ENCODE peak calls at places on chromosomes 2 and 18, in nine cellular contexts. Q is stimulated activated CD8-positive, alpha-beta memory T cell treated with anti-CD3 and anti-CD28 coated beads, Interleukin-15, amount 100 ng/mL, for 4 hours; D is T-helper 2 cell; M is left ventricle myocardium inferior; F is Ammon's horn; X is hippocampal formation; K is ELR; N is endothelial cell of umbilical vein; U is NCI-H1417. E is an unnamed sample.

GRCh38 chr2:129813404-129813803 is 166.1 kb upstream of the RAB6C start:
- DNase-seq in Q (no peak), D (no peak), M (no peak), F (no peak), X (no peak), K (no peak), N (no peak), U (no peak), E (peak; percentile 16)

GRCh38 chr2:58237741-58238140 is 3.4 kb downstream of the FANCL start:
- DNase-seq in Q (no peak), D (no peak), M (no peak), F (no peak), X (no peak), K (peak; percentile 12), N (no peak), U (no peak), E (no peak)

GRCh38 chr18:39994521-39994920 is 1960.5 kb upstream of the PIK3C3 start:
- DNase-seq in Q (no peak), D (no peak), M (no peak), F (no peak), X (no peak), K (no peak), N (no peak), U (no peak), E (no peak)

GRCh38 chr2:201860541-201861154 is 54.3 kb downstream of the CDK15 start:
- DNase-seq in Q (no peak), D (no peak), M (no peak), F (peak; percentile 91), X (peak; percentile 68), K (peak; percentile 87), N (peak; percentile 81), U (peak; percentile 59), E (peak; percentile 73)

GRCh38 chr2:64975232-64975791 is 13.9 kb upstream of the SLC1A4 start:
- DNase-seq in Q (no peak), D (no peak), M (peak; percentile 74), F (peak; percentile 62), X (no peak), K (peak; percentile 71), N (peak; percentile 27), U (no peak), E (peak; percentile 90)

GRCh38 chr2:25951071-25951547 is 31.2 kb downstream of the KIF3C start:
- DNase-seq in Q (peak; percentile 31), D (peak; percentile 31), M (peak; percentile 71), F (peak; percentile 96), X (peak; percentile 84), K (peak; percentile 80), N (peak; percentile 86), U (peak; percentile 68), E (peak; percentile 70)

GRCh38 chr2:45889053-45889452 is 237.6 kb downstream of the PRKCE start:
- DNase-seq in Q (no peak), D (no peak), M (peak; percentile 38), F (peak; percentile 76), X (peak; percentile 39), K (no peak), N (no peak), U (peak; percentile 75), E (peak; percentile 26)

GRCh38 chr18:37669991-37670534 is 104.5 kb upstream of the CELF4 start:
- DNase-seq in Q (no peak), D (no peak), M (no peak), F (no peak), X (no peak), K (no peak), N (no peak), U (no peak), E (no peak)

GRCh38 chr2:212392048-212392447 is 146.6 kb downstream of the ERBB4 start:
- DNase-seq in Q (no peak), D (no peak), M (no peak), F (no peak), X (no peak), K (peak; percentile 91), N (no peak), U (no peak), E (peak; percentile 49)

GRCh38 chr18:9135081-9135911 is 1.3 kb upstream of the ANKRD12 start:
- DNase-seq in Q (no peak), D (no peak), M (no peak), F (no peak), X (no peak), K (no peak), N (peak; percentile 19), U (no peak), E (no peak)

GRCh38 chr18:12059334-12060181 is 34.1 kb upstream of the ANKRD62 start:
- DNase-seq in Q (no peak), D (no peak), M (no peak), F (no peak), X (no peak), K (no peak), N (no peak), U (no peak), E (no peak)

GRCh38 chr2:9692392-9693137 is 61.8 kb upstream of the YWHAQ start:
- DNase-seq in Q (no peak), D (no peak), M (peak; percentile 33), F (no peak), X (no peak), K (no peak), N (no peak), U (no peak), E (peak; percentile 73)

GRCh38 chr2:1995987-1996386 is 251.7 kb upstream of the PXDN start:
- DNase-seq in Q (no peak), D (no peak), M (no peak), F (peak; percentile 67), X (no peak), K (peak; percentile 1), N (no peak), U (no peak), E (peak; percentile 81)

GRCh38 chr2:230666885-230667712 is 45.5 kb upstream of the CAB39 start:
- DNase-seq in Q (no peak), D (no peak), M (no peak), F (peak; percentile 61), X (no peak), K (peak; percentile 86), N (no peak), U (no peak), E (peak; percentile 44)

GRCh38 chr2:10309286-10309685 is 6.6 kb downstream of the HPCAL1 start:
- DNase-seq in Q (no peak), D (no peak), M (no peak), F (no peak), X (no peak), K (no peak), N (no peak), U (no peak), E (no peak)

GRCh38 chr18:22813648-22814328 is 119.3 kb upstream of the RBBP8 start:
- DNase-seq in Q (no peak), D (no peak), M (no peak), F (peak; percentile 48), X (no peak), K (peak; percentile 58), N (peak; percentile 56), U (peak; percentile 25), E (peak; percentile 20)

GRCh38 chr2:47046271-47046670 is 108.8 kb downstream of the STPG4 start:
- DNase-seq in Q (no peak), D (no peak), M (no peak), F (peak; percentile 96), X (peak; percentile 91), K (no peak), N (no peak), U (peak; percentile 41), E (no peak)

GRCh38 chr2:107025869-107026380 is 140.0 kb upstream of the ST6GAL2 start:
- DNase-seq in Q (no peak), D (no peak), M (no peak), F (no peak), X (no peak), K (peak; percentile 82), N (no peak), U (no peak), E (peak; percentile 92)

GRCh38 chr2:69559696-69560482 is 83.7 kb downstream of the AAK1 start:
- DNase-seq in Q (no peak), D (no peak), M (no peak), F (peak; percentile 69), X (peak; percentile 45), K (peak; percentile 81), N (peak; percentile 69), U (peak; percentile 24), E (peak; percentile 48)

GRCh38 chr2:1230155-1230893 is 182.9 kb upstream of the TPO start:
- DNase-seq in Q (no peak), D (no peak), M (no peak), F (no peak), X (no peak), K (no peak), N (no peak), U (no peak), E (no peak)

GRCh38 chr2:237235383-237236095 is 149.8 kb downstream of the COPS8 start:
- DNase-seq in Q (no peak), D (no peak), M (peak; percentile 66), F (peak; percentile 16), X (no peak), K (peak; percentile 82), N (no peak), U (no peak), E (peak; percentile 81)

GRCh38 chr2:210557721-210558120 is 1.3 kb downstream of the CPS1 start:
- DNase-seq in Q (no peak), D (no peak), M (no peak), F (no peak), X (no peak), K (no peak), N (no peak), U (no peak), E (no peak)

GRCh38 chr2:149885468-149885867 is 297.9 kb upstream of the MMADHC start:
- DNase-seq in Q (no peak), D (no peak), M (no peak), F (peak; percentile 53), X (no peak), K (peak; percentile 12), N (no peak), U (peak; percentile 64), E (peak; percentile 18)

GRCh38 chr2:25089605-25090424 is 47.9 kb downstream of the EFR3B start:
- DNase-seq in Q (no peak), D (no peak), M (no peak), F (no peak), X (no peak), K (no peak), N (no peak), U (no peak), E (no peak)

GRCh38 chr2:119431976-119432881 is 575 bp downstream of the TMEM37 start:
- DNase-seq in Q (no peak), D (no peak), M (no peak), F (peak; percentile 47), X (no peak), K (peak; percentile 17), N (peak; percentile 37), U (no peak), E (peak; percentile 41)

GRCh38 chr18:68267583-68267982 is 447.3 kb downstream of the TMX3 start:
- DNase-seq in Q (no peak), D (no peak), M (no peak), F (no peak), X (no peak), K (peak; percentile 93), N (no peak), U (no peak), E (peak; percentile 60)

GRCh38 chr2:205586626-205587025 is 95.7 kb upstream of the NRP2 start:
- DNase-seq in Q (no peak), D (no peak), M (no peak), F (no peak), X (no peak), K (no peak), N (no peak), U (no peak), E (no peak)

GRCh38 chr2:233453916-233454315 is 99.6 kb downstream of the DGKD start:
- DNase-seq in Q (no peak), D (no peak), M (no peak), F (no peak), X (no peak), K (no peak), N (no peak), U (no peak), E (no peak)

GRCh38 chr2:96517079-96517478 is 11.9 kb upstream of the NEURL3 start:
- DNase-seq in Q (no peak), D (no peak), M (no peak), F (no peak), X (no peak), K (no peak), N (no peak), U (no peak), E (no peak)

E was measured in HT1080.